ENCODE peak calls at places on chromosome 3, in seven cellular contexts. One of them, this sample, is unnamed. For H3K4me1, the result is how much of the 10 kb centered on the place peaks cover.

GRCh38 chr3:44439499-44440295 is 37.8 kb downstream of the ZNF445 start:
- DNase-seq in K562: peak
- DNase-seq in SK-N-SH: peak
- DNase-seq in HCT116: no peak
- DNase-seq in HepG2: peak
- DNase-seq in H1: no peak
- DNase-seq in GM12878: peak
- DNase-seq in this sample: no peak

GRCh38 chr3:30437172-30437571 is 169.2 kb upstream of the TGFBR2 start:
- DNase-seq in H1: no peak
- DNase-seq in HCT116: no peak
- DNase-seq in K562: no peak
- DNase-seq in HepG2: no peak
- DNase-seq in GM12878: no peak
- DNase-seq in SK-N-SH: no peak
- DNase-seq in this sample: no peak

GRCh38 chr3:47163990-47164848 is at the start of gene SETD2:
- DNase-seq in H1: peak
- DNase-seq in GM12878: peak
- DNase-seq in HCT116: peak
- DNase-seq in HepG2: peak
- DNase-seq in SK-N-SH: peak
- DNase-seq in K562: peak
- DNase-seq in this sample: peak

GRCh38 chr3:27253831-27254230 is 115.4 kb downstream of the NEK10 start:
- DNase-seq in K562: no peak
- DNase-seq in HepG2: peak
- DNase-seq in SK-N-SH: peak
- DNase-seq in HCT116: peak
- DNase-seq in GM12878: peak
- DNase-seq in H1: peak
- DNase-seq in this sample: no peak

GRCh38 chr3:28816017-28816416 is 464.9 kb upstream of the RBMS3 start:
- DNase-seq in H1: no peak
- DNase-seq in K562: no peak
- DNase-seq in SK-N-SH: no peak
- DNase-seq in GM12878: no peak
- DNase-seq in HCT116: no peak
- DNase-seq in HepG2: no peak
- DNase-seq in this sample: no peak

GRCh38 chr3:52063026-52063723 is 6.8 kb upstream of the DUSP7 start:
- DNase-seq in SK-N-SH: peak
- DNase-seq in HepG2: no peak
- DNase-seq in K562: no peak
- DNase-seq in HCT116: no peak
- DNase-seq in GM12878: no peak
- DNase-seq in H1: no peak
- DNase-seq in this sample: no peak

GRCh38 chr3:194218646-194219453 is 82.9 kb downstream of the HES1 start:
- DNase-seq in H1: no peak
- DNase-seq in HCT116: no peak
- DNase-seq in HepG2: no peak
- DNase-seq in GM12878: no peak
- DNase-seq in SK-N-SH: no peak
- DNase-seq in K562: no peak
- DNase-seq in this sample: no peak

GRCh38 chr3:192445768-192446644 is 281.3 kb downstream of the FGF12 start:
- DNase-seq in HepG2: no peak
- DNase-seq in HCT116: no peak
- DNase-seq in K562: no peak
- DNase-seq in H1: no peak
- DNase-seq in SK-N-SH: no peak
- DNase-seq in GM12878: no peak
- DNase-seq in this sample: no peak

GRCh38 chr3:52005571-52005986 is 9.9 kb upstream of the RPL29 start:
- DNase-seq in K562: peak
- DNase-seq in SK-N-SH: peak
- DNase-seq in HCT116: no peak
- DNase-seq in HepG2: no peak
- DNase-seq in GM12878: no peak
- DNase-seq in H1: no peak
- DNase-seq in this sample: no peak

GRCh38 chr3:128945041-128945877 is 48.6 kb downstream of the CFAP92 start:
- DNase-seq in GM12878: no peak
- DNase-seq in HepG2: no peak
- DNase-seq in H1: no peak
- DNase-seq in K562: no peak
- DNase-seq in HCT116: no peak
- DNase-seq in SK-N-SH: no peak
- DNase-seq in this sample: no peak

GRCh38 chr3:66486646-66487045 is 14.2 kb downstream of the LRIG1 start:
- DNase-seq in K562: no peak
- DNase-seq in H1: no peak
- DNase-seq in SK-N-SH: no peak
- DNase-seq in HCT116: no peak
- DNase-seq in GM12878: no peak
- DNase-seq in HepG2: no peak
- DNase-seq in this sample: no peak

GRCh38 chr3:55416381-55416821 is 70.7 kb downstream of the WNT5A start:
- DNase-seq in H1: no peak
- DNase-seq in K562: no peak
- DNase-seq in HepG2: no peak
- DNase-seq in SK-N-SH: peak
- DNase-seq in HCT116: no peak
- DNase-seq in GM12878: no peak
- DNase-seq in this sample: no peak

GRCh38 chr3:125154800-125155269 is 57.7 kb downstream of the SLC12A8 start:
- DNase-seq in H1: no peak
- DNase-seq in GM12878: no peak
- DNase-seq in HepG2: no peak
- DNase-seq in K562: no peak
- DNase-seq in HCT116: no peak
- DNase-seq in SK-N-SH: no peak
- DNase-seq in this sample: no peak

GRCh38 chr3:5729852-5730251 is 542.3 kb downstream of the EDEM1 start:
- DNase-seq in K562: no peak
- DNase-seq in SK-N-SH: peak
- DNase-seq in GM12878: no peak
- DNase-seq in HCT116: no peak
- DNase-seq in HepG2: no peak
- DNase-seq in H1: no peak
- DNase-seq in this sample: no peak

GRCh38 chr3:183698760-183699159 is 1.2 kb downstream of the YEATS2 start:
- DNase-seq in HCT116: no peak
- DNase-seq in HepG2: no peak
- DNase-seq in GM12878: no peak
- DNase-seq in H1: no peak
- DNase-seq in K562: no peak
- DNase-seq in SK-N-SH: no peak
- DNase-seq in this sample: no peak

GRCh38 chr3:127914584-127914983 is 448 bp upstream of the KBTBD12 start:
- DNase-seq in HCT116: no peak
- DNase-seq in H1: no peak
- DNase-seq in SK-N-SH: no peak
- DNase-seq in K562: no peak
- DNase-seq in GM12878: no peak
- DNase-seq in HepG2: no peak
- DNase-seq in this sample: no peak

GRCh38 chr3:77620009-77620408 is 580.1 kb downstream of the ROBO2 start:
- DNase-seq in HCT116: no peak
- DNase-seq in SK-N-SH: no peak
- DNase-seq in HepG2: no peak
- DNase-seq in GM12878: no peak
- DNase-seq in H1: no peak
- DNase-seq in K562: no peak
- DNase-seq in this sample: no peak

GRCh38 chr3:166837535-166837934 is 542.6 kb downstream of the ZBBX start:
- DNase-seq in HepG2: peak
- DNase-seq in H1: peak
- DNase-seq in GM12878: no peak
- DNase-seq in SK-N-SH: peak
- DNase-seq in K562: no peak
- DNase-seq in HCT116: peak
- DNase-seq in this sample: no peak

GRCh38 chr3:41684802-41685740 is 276.8 kb downstream of the ULK4 start:
- DNase-seq in K562: no peak
- DNase-seq in H1: no peak
- DNase-seq in SK-N-SH: no peak
- DNase-seq in GM12878: no peak
- DNase-seq in HepG2: no peak
- DNase-seq in HCT116: no peak
- DNase-seq in this sample: no peak

GRCh38 chr3:48429416-48430358 is at the start of gene PLXNB1:
- DNase-seq in H1: peak
- DNase-seq in GM12878: no peak
- DNase-seq in K562: peak
- DNase-seq in SK-N-SH: peak
- DNase-seq in HCT116: no peak
- DNase-seq in HepG2: peak
- DNase-seq in this sample: no peak

GRCh38 chr3:13086594-13086993 is 13.4 kb upstream of the IQSEC1 start:
- DNase-seq in H1: no peak
- DNase-seq in HepG2: no peak
- DNase-seq in HCT116: no peak
- DNase-seq in SK-N-SH: no peak
- DNase-seq in GM12878: no peak
- DNase-seq in K562: no peak
- DNase-seq in this sample: no peak

GRCh38 chr3:13087320-13087985 is 14.2 kb upstream of the IQSEC1 start:
- DNase-seq in GM12878: no peak
- DNase-seq in SK-N-SH: no peak
- DNase-seq in HCT116: no peak
- DNase-seq in K562: peak
- DNase-seq in HepG2: no peak
- DNase-seq in H1: no peak
- DNase-seq in this sample: no peak

GRCh38 chr3:13085081-13085845 is 12.0 kb upstream of the IQSEC1 start:
- DNase-seq in GM12878: no peak
- DNase-seq in H1: no peak
- DNase-seq in HepG2: no peak
- DNase-seq in HCT116: no peak
- DNase-seq in SK-N-SH: no peak
- DNase-seq in K562: peak
- DNase-seq in this sample: no peak

GRCh38 chr3:13085846-13086179 is 12.6 kb upstream of the IQSEC1 start:
- DNase-seq in H1: no peak
- DNase-seq in HepG2: no peak
- DNase-seq in K562: no peak
- DNase-seq in SK-N-SH: no peak
- DNase-seq in GM12878: no peak
- DNase-seq in HCT116: no peak
- DNase-seq in this sample: no peak

GRCh38 chr3:13088020-13089006 is 15.1 kb upstream of the IQSEC1 start:
- DNase-seq in SK-N-SH: no peak
- DNase-seq in HepG2: no peak
- DNase-seq in HCT116: no peak
- DNase-seq in GM12878: no peak
- DNase-seq in K562: no peak
- DNase-seq in H1: no peak
- DNase-seq in this sample: no peak
- TF ChIP-seq SIN3A in SK-N-SH: no peak
- TF ChIP-seq SIN3A in HepG2: no peak
- TF ChIP-seq SIN3A in HCT116: no peak
- TF ChIP-seq SIN3A in GM12878: no peak
- TF ChIP-seq SIN3A in K562: no peak
- TF ChIP-seq SIN3A in H1: no peak
- TF ChIP-seq SIN3A in this sample: no peak

DNA sequence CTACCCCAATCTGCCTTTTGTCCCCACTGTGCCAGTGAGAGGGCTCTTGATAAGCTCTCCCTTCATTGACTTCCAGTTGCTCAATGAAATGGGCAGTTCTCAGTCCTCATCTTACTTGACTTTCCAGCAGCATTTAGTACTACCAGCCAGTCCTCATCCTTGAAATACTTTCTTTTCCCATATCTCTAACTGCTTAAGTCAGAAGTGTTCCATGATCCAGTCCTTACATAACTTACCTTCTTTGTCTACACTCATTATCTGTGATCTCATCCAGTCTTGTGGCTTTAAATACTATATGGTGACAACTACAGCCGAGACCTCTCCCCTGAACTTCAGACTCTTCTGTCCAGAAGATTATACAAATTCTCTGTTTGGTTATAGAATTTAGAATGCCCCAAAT is 28.7 kb downstream of the RARRES1 start:
- DNase-seq in H1: no peak
- DNase-seq in GM12878: no peak
- DNase-seq in K562: no peak
- DNase-seq in HCT116: no peak
- DNase-seq in SK-N-SH: no peak
- DNase-seq in HepG2: no peak
- DNase-seq in this sample: no peak
- H3K4me1 ChIP-seq in H1: under half
- H3K4me1 ChIP-seq in GM12878: under half
- H3K4me1 ChIP-seq in K562: under half
- H3K4me1 ChIP-seq in HCT116: under half
- H3K4me1 ChIP-seq in SK-N-SH: under half
- H3K4me1 ChIP-seq in HepG2: under half
- H3K4me1 ChIP-seq in this sample: under half

DNA sequence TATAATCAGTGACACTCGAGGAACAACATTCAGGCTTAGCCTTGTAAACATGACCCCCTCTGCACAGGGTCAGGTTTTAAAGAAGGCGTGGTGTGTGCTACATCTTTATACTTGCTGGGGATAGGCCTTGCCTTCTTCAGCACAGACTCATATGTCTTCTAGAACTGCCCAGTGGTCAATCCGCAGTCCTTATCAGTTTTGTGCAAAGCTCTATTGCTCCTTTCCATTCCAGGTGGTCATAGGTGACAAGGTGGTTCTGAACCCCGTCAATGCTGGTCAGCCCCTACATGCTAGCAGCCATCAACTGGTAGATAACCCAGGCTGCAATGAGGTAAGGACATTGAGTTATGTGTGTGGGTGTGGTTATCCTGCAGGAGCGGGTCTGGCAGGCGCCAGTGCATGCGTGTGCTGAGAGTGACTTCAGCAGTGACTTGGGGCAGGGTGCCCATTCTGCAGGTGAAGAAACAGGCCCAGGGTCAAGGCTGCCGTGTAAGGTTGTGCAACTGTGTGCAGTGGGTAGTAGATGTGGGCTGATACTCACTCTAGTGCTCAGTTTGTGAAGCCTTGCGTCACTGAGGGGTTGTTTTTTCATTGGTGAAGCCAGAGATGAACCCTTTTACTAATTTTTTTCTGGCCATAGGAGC is 150.9 kb downstream of the ITPR1 start:
- DNase-seq in GM12878: no peak
- DNase-seq in K562: peak
- DNase-seq in HCT116: no peak
- DNase-seq in H1: no peak
- DNase-seq in SK-N-SH: no peak
- DNase-seq in HepG2: peak
- DNase-seq in this sample: no peak
- TF ChIP-seq SIN3A in GM12878: no peak
- TF ChIP-seq SIN3A in K562: no peak
- TF ChIP-seq SIN3A in HCT116: no peak
- TF ChIP-seq SIN3A in H1: no peak
- TF ChIP-seq SIN3A in SK-N-SH: no peak
- TF ChIP-seq SIN3A in HepG2: no peak
- TF ChIP-seq SIN3A in this sample: no peak

DNA sequence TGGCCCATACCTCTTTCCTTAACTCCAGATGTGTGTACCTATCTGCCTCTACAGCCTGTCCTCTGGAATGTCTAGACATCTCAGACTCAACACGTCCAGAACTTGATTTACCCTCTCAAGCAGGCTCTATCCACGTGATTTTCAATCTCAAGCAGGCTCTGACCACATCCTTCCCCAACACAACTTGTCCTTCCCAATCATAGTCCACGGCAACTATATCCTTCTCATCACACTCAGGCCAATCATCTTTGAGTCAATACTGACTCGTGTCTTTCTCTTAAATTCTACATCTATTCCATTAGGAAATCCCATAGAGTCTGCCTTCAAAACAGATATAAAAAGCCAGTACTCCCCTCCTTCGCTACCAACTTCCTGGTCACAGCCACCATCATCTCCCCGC is 70.4 kb downstream of the FOXP1 start:
- DNase-seq in GM12878: no peak
- DNase-seq in SK-N-SH: no peak
- DNase-seq in H1: no peak
- DNase-seq in HepG2: no peak
- DNase-seq in K562: no peak
- DNase-seq in HCT116: no peak
- DNase-seq in this sample: no peak
- H3K4me1 ChIP-seq in GM12878: under half
- H3K4me1 ChIP-seq in SK-N-SH: under half
- H3K4me1 ChIP-seq in H1: under half
- H3K4me1 ChIP-seq in HepG2: under half
- H3K4me1 ChIP-seq in K562: under half
- H3K4me1 ChIP-seq in HCT116: under half
- H3K4me1 ChIP-seq in this sample: under half

This sample was measured in Panc1.